ENCODE peak calls at places on chromosomes 16 and 17, in five cellular contexts. L is GM23338; V is endothelial cell; S is NCI-H1105; Q is stimulated activated CD8-positive, alpha-beta memory T cell treated with anti-CD3 and anti-CD28 coated beads, Interleukin-7, amount 100 ng/mL, for 24 hours. D is an unnamed sample.

GRCh38 chr16:77225182-77225581 is 26.0 kb downstream of the SYCE1L start:
- DNase-seq in L (no peak), V (no peak), S (no peak), Q (no peak), D (no peak)

GRCh38 chr16:69176033-69176780 is 10.8 kb upstream of the SNTB2 start:
- DNase-seq in L (no peak), V (no peak), S (no peak), Q (no peak), D (no peak)

GRCh38 chr17:34300652-34301390 is 15.3 kb downstream of the CCL11 start:
- DNase-seq in L (no peak), V (no peak), S (no peak), Q (no peak), D (no peak)

GRCh38 chr17:47812146-47812920 is 9.3 kb downstream of the OSBPL7 start:
- DNase-seq in L (no peak), V (no peak), S (no peak), Q (no peak), D (no peak)

GRCh38 chr17:6696906-6697305 is 16.3 kb downstream of the SLC13A5 start:
- DNase-seq in L (no peak), V (no peak), S (no peak), Q (no peak), D (no peak)

GRCh38 chr16:30786936-30787612 is at the start of gene ZNF629:
- DNase-seq in L (peak), V (peak), S (peak), Q (no peak), D (peak)

GRCh38 chr16:50004239-50004638 is 20.8 kb upstream of the CNEP1R1 start:
- DNase-seq in L (no peak), V (no peak), S (no peak), Q (no peak), D (no peak)

GRCh38 chr17:50180593-50180992 is 14.8 kb downstream of the SGCA start:
- DNase-seq in L (no peak), V (no peak), S (no peak), Q (no peak), D (no peak)

GRCh38 chr17:45231481-45232116 is 9.9 kb downstream of the FMNL1 start:
- DNase-seq in L (peak), V (peak), S (no peak), Q (no peak), D (no peak)

GRCh38 chr17:10226930-10227695 is 28.7 kb upstream of the GAS7 start:
- DNase-seq in L (peak), V (peak), S (peak), Q (peak), D (no peak)

GRCh38 chr17:28745052-28745776 is 1.4 kb downstream of the TRAF4 start:
- DNase-seq in L (peak), V (peak), S (peak), Q (no peak), D (peak)

GRCh38 chr17:72467841-72468653 is 347.2 kb downstream of the SOX9 start:
- DNase-seq in L (peak), V (no peak), S (no peak), Q (no peak), D (no peak)

GRCh38 chr17:62100050-62100449 is 35.0 kb upstream of the MED13 start:
- DNase-seq in L (no peak), V (no peak), S (no peak), Q (no peak), D (no peak)

GRCh38 chr17:71501716-71502115 is 619.1 kb upstream of the SOX9 start:
- DNase-seq in L (no peak), V (no peak), S (no peak), Q (no peak), D (no peak)